ENCODE peak calls at places on chromosomes 11 and 22, in ten cellular contexts. One of them, this sample, is unnamed.

GRCh38 chr11:47768090-47768620 is 1.0 kb upstream of the FNBP4 start:
- DNase-seq in RWPE1: peak; percentile 66
- DNase-seq in GM10248: peak; percentile 20
- DNase-seq in GM13976: no peak
- DNase-seq in gastrocnemius medialis: peak; percentile 46
- DNase-seq in sigmoid colon: peak; percentile 86
- DNase-seq in cardiac fibroblast: peak; percentile 91
- DNase-seq in colonic mucosa: peak; percentile 77
- DNase-seq in AG09319: peak; percentile 47
- DNase-seq in activated CD8-positive, alpha-beta T cell treated with anti-CD3 and anti-CD28 coated beads for 36 hours: peak; percentile 45
- DNase-seq in this sample: peak; percentile 52

GRCh38 chr11:79078999-79079398 is 361.8 kb downstream of the TENM4 start:
- DNase-seq in RWPE1: no peak
- DNase-seq in GM10248: no peak
- DNase-seq in GM13976: no peak
- DNase-seq in gastrocnemius medialis: peak; percentile 34
- DNase-seq in sigmoid colon: no peak
- DNase-seq in cardiac fibroblast: no peak
- DNase-seq in colonic mucosa: no peak
- DNase-seq in AG09319: no peak
- DNase-seq in activated CD8-positive, alpha-beta T cell treated with anti-CD3 and anti-CD28 coated beads for 36 hours: no peak
- DNase-seq in this sample: no peak

GRCh38 chr11:61885784-61886580 is 5.4 kb downstream of the FADS3 start:
- DNase-seq in RWPE1: no peak
- DNase-seq in GM10248: no peak
- DNase-seq in GM13976: no peak
- DNase-seq in gastrocnemius medialis: no peak
- DNase-seq in sigmoid colon: no peak
- DNase-seq in cardiac fibroblast: no peak
- DNase-seq in colonic mucosa: no peak
- DNase-seq in AG09319: no peak
- DNase-seq in activated CD8-positive, alpha-beta T cell treated with anti-CD3 and anti-CD28 coated beads for 36 hours: no peak
- DNase-seq in this sample: no peak

GRCh38 chr11:73423506-73423905 is 47.3 kb downstream of the RELT start:
- DNase-seq in RWPE1: peak; percentile 41
- DNase-seq in GM10248: no peak
- DNase-seq in GM13976: no peak
- DNase-seq in gastrocnemius medialis: no peak
- DNase-seq in sigmoid colon: no peak
- DNase-seq in cardiac fibroblast: no peak
- DNase-seq in colonic mucosa: no peak
- DNase-seq in AG09319: no peak
- DNase-seq in activated CD8-positive, alpha-beta T cell treated with anti-CD3 and anti-CD28 coated beads for 36 hours: no peak
- DNase-seq in this sample: no peak

GRCh38 chr11:63686912-63687311 is 5.6 kb downstream of the RTN3 start:
- DNase-seq in RWPE1: no peak
- DNase-seq in GM10248: no peak
- DNase-seq in GM13976: no peak
- DNase-seq in gastrocnemius medialis: no peak
- DNase-seq in sigmoid colon: no peak
- DNase-seq in cardiac fibroblast: no peak
- DNase-seq in colonic mucosa: no peak
- DNase-seq in AG09319: no peak
- DNase-seq in activated CD8-positive, alpha-beta T cell treated with anti-CD3 and anti-CD28 coated beads for 36 hours: no peak
- DNase-seq in this sample: no peak

GRCh38 chr11:6228520-6228919 is 5.9 kb downstream of the FHIP1B start:
- DNase-seq in RWPE1: no peak
- DNase-seq in GM10248: no peak
- DNase-seq in GM13976: no peak
- DNase-seq in gastrocnemius medialis: no peak
- DNase-seq in sigmoid colon: no peak
- DNase-seq in cardiac fibroblast: no peak
- DNase-seq in colonic mucosa: no peak
- DNase-seq in AG09319: no peak
- DNase-seq in activated CD8-positive, alpha-beta T cell treated with anti-CD3 and anti-CD28 coated beads for 36 hours: no peak
- DNase-seq in this sample: no peak

GRCh38 chr22:18033204-18033998 is 9.0 kb upstream of the MICAL3 start:
- DNase-seq in RWPE1: no peak
- DNase-seq in GM10248: no peak
- DNase-seq in GM13976: no peak
- DNase-seq in gastrocnemius medialis: no peak
- DNase-seq in sigmoid colon: no peak
- DNase-seq in cardiac fibroblast: peak; percentile 63
- DNase-seq in colonic mucosa: no peak
- DNase-seq in AG09319: peak; percentile 44
- DNase-seq in activated CD8-positive, alpha-beta T cell treated with anti-CD3 and anti-CD28 coated beads for 36 hours: no peak
- DNase-seq in this sample: no peak

GRCh38 chr11:88231894-88232482 is 56.7 kb upstream of the RAB38 start:
- DNase-seq in RWPE1: peak; percentile 46
- DNase-seq in GM10248: peak; percentile 38
- DNase-seq in GM13976: peak; percentile 35
- DNase-seq in gastrocnemius medialis: no peak
- DNase-seq in sigmoid colon: no peak
- DNase-seq in cardiac fibroblast: peak; percentile 69
- DNase-seq in colonic mucosa: no peak
- DNase-seq in AG09319: peak; percentile 8
- DNase-seq in activated CD8-positive, alpha-beta T cell treated with anti-CD3 and anti-CD28 coated beads for 36 hours: peak; percentile 23
- DNase-seq in this sample: peak; percentile 17

GRCh38 chr22:31647921-31648320 is 14.1 kb downstream of the PISD start:
- DNase-seq in RWPE1: no peak
- DNase-seq in GM10248: no peak
- DNase-seq in GM13976: no peak
- DNase-seq in gastrocnemius medialis: no peak
- DNase-seq in sigmoid colon: no peak
- DNase-seq in cardiac fibroblast: no peak
- DNase-seq in colonic mucosa: no peak
- DNase-seq in AG09319: no peak
- DNase-seq in activated CD8-positive, alpha-beta T cell treated with anti-CD3 and anti-CD28 coated beads for 36 hours: no peak
- DNase-seq in this sample: no peak

GRCh38 chr11:94528551-94528950 is 15.2 kb upstream of the FUT4 start:
- DNase-seq in RWPE1: no peak
- DNase-seq in GM10248: no peak
- DNase-seq in GM13976: no peak
- DNase-seq in gastrocnemius medialis: no peak
- DNase-seq in sigmoid colon: no peak
- DNase-seq in cardiac fibroblast: no peak
- DNase-seq in colonic mucosa: no peak
- DNase-seq in AG09319: no peak
- DNase-seq in activated CD8-positive, alpha-beta T cell treated with anti-CD3 and anti-CD28 coated beads for 36 hours: no peak
- DNase-seq in this sample: no peak

GRCh38 chr11:122895591-122895990 is 13.0 kb downstream of the JHY start:
- DNase-seq in RWPE1: no peak
- DNase-seq in GM10248: no peak
- DNase-seq in GM13976: no peak
- DNase-seq in gastrocnemius medialis: no peak
- DNase-seq in sigmoid colon: no peak
- DNase-seq in cardiac fibroblast: no peak
- DNase-seq in colonic mucosa: no peak
- DNase-seq in AG09319: no peak
- DNase-seq in activated CD8-positive, alpha-beta T cell treated with anti-CD3 and anti-CD28 coated beads for 36 hours: peak; percentile 7
- DNase-seq in this sample: no peak

GRCh38 chr11:120577041-120577440 is 65.5 kb downstream of the GRIK4 start:
- DNase-seq in RWPE1: no peak
- DNase-seq in GM10248: no peak
- DNase-seq in GM13976: no peak
- DNase-seq in gastrocnemius medialis: no peak
- DNase-seq in sigmoid colon: no peak
- DNase-seq in cardiac fibroblast: no peak
- DNase-seq in colonic mucosa: no peak
- DNase-seq in AG09319: no peak
- DNase-seq in activated CD8-positive, alpha-beta T cell treated with anti-CD3 and anti-CD28 coated beads for 36 hours: no peak
- DNase-seq in this sample: no peak

DNA sequence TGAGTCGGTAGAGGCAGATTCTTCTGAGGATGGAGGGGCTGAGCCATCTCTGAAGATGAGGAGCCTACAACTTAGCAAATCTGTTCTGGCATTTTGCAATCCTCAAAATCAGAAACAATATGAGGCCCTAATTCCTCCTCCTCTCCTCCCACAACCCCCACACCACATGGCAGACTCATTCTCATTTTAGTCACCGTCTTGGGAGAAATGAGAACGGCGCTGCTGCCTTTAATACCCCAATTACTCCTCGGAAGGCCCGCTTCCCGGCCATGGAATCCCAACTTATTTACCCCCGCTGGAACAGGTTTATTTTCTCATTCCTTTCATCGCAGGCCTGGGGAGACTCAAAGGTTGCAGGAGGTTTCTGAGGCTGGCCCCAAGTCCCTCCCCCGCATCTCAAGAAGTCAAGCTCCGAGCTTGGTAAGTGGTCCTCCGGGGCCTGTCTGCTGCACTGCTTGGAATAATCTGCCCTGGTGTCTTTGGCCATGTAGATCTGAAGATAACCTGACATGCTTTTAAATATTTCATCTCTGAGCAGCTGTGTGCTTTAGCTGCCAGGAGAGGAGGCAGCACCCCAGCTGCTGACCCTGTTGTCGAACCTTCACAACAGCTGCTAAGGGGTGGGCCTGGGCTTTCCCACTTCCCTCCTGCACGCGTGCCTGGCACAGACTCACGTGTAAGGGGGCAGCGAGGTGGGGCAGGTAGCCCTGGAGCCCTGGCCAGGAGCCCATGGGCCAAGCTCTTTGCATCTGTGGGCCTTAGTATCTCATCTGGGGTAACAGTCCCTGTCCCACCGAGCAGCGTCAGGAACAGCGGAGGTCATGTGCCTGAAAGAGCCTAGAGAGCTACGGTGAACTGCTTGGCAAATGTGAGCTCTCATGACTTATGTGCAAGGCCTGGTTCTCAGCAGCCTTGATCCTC is 164.4 kb downstream of the ST3GAL4 start:
- DNase-seq in RWPE1: no peak
- DNase-seq in GM10248: no peak
- DNase-seq in GM13976: no peak
- DNase-seq in gastrocnemius medialis: no peak
- DNase-seq in sigmoid colon: peak; percentile 60
- DNase-seq in cardiac fibroblast: no peak
- DNase-seq in colonic mucosa: no peak
- DNase-seq in AG09319: no peak
- DNase-seq in activated CD8-positive, alpha-beta T cell treated with anti-CD3 and anti-CD28 coated beads for 36 hours: no peak
- DNase-seq in this sample: no peak
- TF ChIP-seq CTCF in RWPE1: no peak
- TF ChIP-seq CTCF in GM10248: no peak
- TF ChIP-seq CTCF in GM13976: no peak
- TF ChIP-seq CTCF in gastrocnemius medialis: no peak
- TF ChIP-seq CTCF in sigmoid colon: no peak
- TF ChIP-seq CTCF in cardiac fibroblast: no peak
- TF ChIP-seq CTCF in colonic mucosa: no peak
- TF ChIP-seq CTCF in AG09319: no peak
- TF ChIP-seq CTCF in activated CD8-positive, alpha-beta T cell treated with anti-CD3 and anti-CD28 coated beads for 36 hours: no peak
- TF ChIP-seq CTCF in this sample: no peak

DNA sequence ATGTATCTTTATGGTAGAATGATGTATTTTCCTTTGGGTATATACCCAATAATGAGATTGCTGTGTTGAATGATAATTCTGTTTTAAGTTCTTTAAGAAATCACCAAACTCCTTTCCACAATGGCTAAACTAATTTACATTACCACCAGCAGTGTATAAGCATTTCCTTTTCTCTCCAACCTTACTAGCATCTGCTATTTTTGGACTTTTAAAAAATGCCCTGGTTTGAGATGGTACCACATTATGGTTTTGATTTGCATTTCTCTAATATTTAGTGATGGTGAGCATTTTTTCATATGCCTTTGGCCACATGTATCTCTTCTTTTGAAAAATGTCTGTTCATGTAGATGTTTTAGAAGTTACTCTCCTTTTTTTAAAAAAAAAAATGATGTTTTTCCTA is 142.0 kb downstream of the METTL15 start:
- DNase-seq in RWPE1: no peak
- DNase-seq in GM10248: no peak
- DNase-seq in GM13976: no peak
- DNase-seq in gastrocnemius medialis: no peak
- DNase-seq in sigmoid colon: no peak
- DNase-seq in cardiac fibroblast: no peak
- DNase-seq in colonic mucosa: no peak
- DNase-seq in AG09319: no peak
- DNase-seq in activated CD8-positive, alpha-beta T cell treated with anti-CD3 and anti-CD28 coated beads for 36 hours: no peak
- DNase-seq in this sample: no peak
- TF ChIP-seq CTCF in RWPE1: no peak
- TF ChIP-seq CTCF in GM10248: no peak
- TF ChIP-seq CTCF in GM13976: no peak
- TF ChIP-seq CTCF in gastrocnemius medialis: no peak
- TF ChIP-seq CTCF in sigmoid colon: no peak
- TF ChIP-seq CTCF in cardiac fibroblast: no peak
- TF ChIP-seq CTCF in colonic mucosa: no peak
- TF ChIP-seq CTCF in AG09319: no peak
- TF ChIP-seq CTCF in activated CD8-positive, alpha-beta T cell treated with anti-CD3 and anti-CD28 coated beads for 36 hours: no peak
- TF ChIP-seq CTCF in this sample: no peak

DNA sequence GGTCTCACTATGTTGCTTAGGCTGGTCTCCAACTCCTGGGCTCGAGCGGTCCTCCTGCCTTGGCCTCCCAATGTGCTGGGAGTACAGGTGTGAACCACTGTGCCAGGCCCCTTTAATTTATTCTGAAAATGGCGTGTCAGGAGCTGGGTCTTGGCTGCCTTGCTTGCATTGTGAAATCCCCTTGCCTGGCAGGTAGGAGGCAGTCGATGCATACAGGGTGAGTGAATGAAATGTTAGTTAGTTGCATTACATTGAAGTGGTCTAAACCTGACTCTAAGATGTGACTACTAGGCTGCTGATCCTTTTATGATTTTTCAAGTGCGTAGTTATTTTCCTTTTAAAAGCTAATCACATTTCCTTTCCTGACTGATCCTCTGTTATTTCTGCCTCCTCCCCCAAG is 42.9 kb downstream of the PARVB start:
- DNase-seq in RWPE1: no peak
- DNase-seq in GM10248: no peak
- DNase-seq in GM13976: no peak
- DNase-seq in gastrocnemius medialis: no peak
- DNase-seq in sigmoid colon: no peak
- DNase-seq in cardiac fibroblast: no peak
- DNase-seq in colonic mucosa: no peak
- DNase-seq in AG09319: no peak
- DNase-seq in activated CD8-positive, alpha-beta T cell treated with anti-CD3 and anti-CD28 coated beads for 36 hours: no peak
- DNase-seq in this sample: no peak
- TF ChIP-seq CTCF in RWPE1: no peak
- TF ChIP-seq CTCF in GM10248: no peak
- TF ChIP-seq CTCF in GM13976: no peak
- TF ChIP-seq CTCF in gastrocnemius medialis: no peak
- TF ChIP-seq CTCF in sigmoid colon: no peak
- TF ChIP-seq CTCF in cardiac fibroblast: no peak
- TF ChIP-seq CTCF in colonic mucosa: no peak
- TF ChIP-seq CTCF in AG09319: no peak
- TF ChIP-seq CTCF in activated CD8-positive, alpha-beta T cell treated with anti-CD3 and anti-CD28 coated beads for 36 hours: no peak
- TF ChIP-seq CTCF in this sample: peak; percentile 25

DNA sequence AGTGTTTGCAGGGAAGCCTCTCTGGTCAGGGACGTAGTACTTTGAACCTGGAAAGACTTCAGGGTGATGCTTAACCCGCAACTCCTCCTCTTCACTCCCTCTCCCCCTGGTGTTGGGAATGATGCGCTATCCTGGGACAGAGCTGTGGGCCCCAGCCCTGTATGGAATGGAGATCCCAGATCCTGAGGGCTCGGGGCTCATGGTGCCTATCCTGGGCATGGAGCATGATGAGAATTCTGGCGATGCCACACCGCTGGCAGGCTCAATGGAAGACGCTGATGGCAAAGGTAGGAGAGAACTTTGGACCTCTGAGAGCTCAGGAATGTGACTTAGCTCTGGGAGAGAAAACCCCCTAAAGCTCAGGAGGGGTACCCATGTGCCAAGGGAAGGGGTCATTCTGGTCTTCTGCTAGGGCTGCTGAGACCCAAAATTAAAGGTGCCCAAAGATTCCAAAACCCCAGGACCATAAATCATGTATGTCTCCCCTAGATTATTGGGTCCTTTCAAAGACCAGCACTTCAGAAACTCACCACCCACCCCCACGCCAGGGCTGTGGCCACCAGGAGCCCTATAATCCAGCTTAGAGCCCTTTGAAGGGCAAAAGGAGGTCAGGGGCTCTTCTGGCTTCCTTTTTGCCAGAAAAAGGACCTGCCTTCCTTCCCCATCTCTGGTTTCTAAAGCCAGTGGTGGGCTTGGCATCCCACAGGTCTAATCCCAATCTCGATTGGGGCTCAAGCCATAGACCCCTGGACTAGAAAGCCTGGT is 52.5 kb downstream of the BTG4 start:
- DNase-seq in RWPE1: no peak
- DNase-seq in GM10248: no peak
- DNase-seq in GM13976: no peak
- DNase-seq in gastrocnemius medialis: no peak
- DNase-seq in sigmoid colon: no peak
- DNase-seq in cardiac fibroblast: no peak
- DNase-seq in colonic mucosa: no peak
- DNase-seq in AG09319: no peak
- DNase-seq in activated CD8-positive, alpha-beta T cell treated with anti-CD3 and anti-CD28 coated beads for 36 hours: no peak
- DNase-seq in this sample: no peak
- TF ChIP-seq CTCF in RWPE1: no peak
- TF ChIP-seq CTCF in GM10248: no peak
- TF ChIP-seq CTCF in GM13976: no peak
- TF ChIP-seq CTCF in gastrocnemius medialis: no peak
- TF ChIP-seq CTCF in sigmoid colon: no peak
- TF ChIP-seq CTCF in cardiac fibroblast: no peak
- TF ChIP-seq CTCF in colonic mucosa: no peak
- TF ChIP-seq CTCF in AG09319: no peak
- TF ChIP-seq CTCF in activated CD8-positive, alpha-beta T cell treated with anti-CD3 and anti-CD28 coated beads for 36 hours: no peak
- TF ChIP-seq CTCF in this sample: no peak